ENCODE peak calls at places on chromosomes 7 and 10, in six cellular contexts. A, F, I, W, M and V are unnamed samples.

GRCh38 chr10:125033146-125033924 is 91.4 kb downstream of the ZRANB1 start:
- DNase-seq in A (no peak), F (no peak), I (no peak), W (no peak), M (no peak), V (no peak)

GRCh38 chr10:116410351-116410750 is 17.3 kb upstream of the PNLIPRP3 start:
- DNase-seq in A (no peak), F (no peak), I (no peak), W (no peak), M (no peak), V (no peak)

GRCh38 chr7:28093617-28094232 is 86.9 kb downstream of the JAZF1 start:
- DNase-seq in A (peak), F (peak), I (peak), W (peak), M (peak), V (peak)

GRCh38 chr7:55449205-55449991 is 84.3 kb downstream of the LANCL2 start:
- DNase-seq in A (no peak), F (no peak), I (no peak), W (no peak), M (no peak), V (no peak)

GRCh38 chr7:151745090-151745638 is 131.8 kb downstream of the PRKAG2 start:
- DNase-seq in A (no peak), F (no peak), I (peak), W (peak), M (no peak), V (peak)

GRCh38 chr7:11833431-11833830 is 1.4 kb upstream of the THSD7A start:
- DNase-seq in A (no peak), F (no peak), I (no peak), W (no peak), M (no peak), V (no peak)

GRCh38 chr10:103479135-103479534 is at the start of gene CALHM3:
- DNase-seq in A (no peak), F (no peak), I (no peak), W (peak), M (peak), V (no peak)

GRCh38 chr10:107498983-107499382 is 334.5 kb upstream of the SORCS1 start:
- DNase-seq in A (no peak), F (no peak), I (no peak), W (no peak), M (no peak), V (no peak)

GRCh38 chr10:87651801-87652200 is 7.9 kb upstream of the PAPSS2 start:
- DNase-seq in A (no peak), F (no peak), I (no peak), W (no peak), M (no peak), V (no peak)

GRCh38 chr7:876972-877311 is 588 bp downstream of the GET4 start:
- DNase-seq in A (peak), F (no peak), I (no peak), W (peak), M (no peak), V (no peak)

GRCh38 chr10:7168414-7168813 is 242.4 kb downstream of the SFMBT2 start:
- DNase-seq in A (no peak), F (no peak), I (no peak), W (no peak), M (peak), V (no peak)

GRCh38 chr7:135842446-135843175 is 94.0 kb upstream of the FAM180A start:
- DNase-seq in A (no peak), F (no peak), I (no peak), W (no peak), M (no peak), V (no peak)

GRCh38 chr7:2106920-2107319 is 125.8 kb downstream of the MAD1L1 start:
- DNase-seq in A (no peak), F (no peak), I (no peak), W (no peak), M (no peak), V (no peak)

GRCh38 chr7:80960228-80960627 is 41.4 kb upstream of the SEMA3C start:
- DNase-seq in A (no peak), F (no peak), I (no peak), W (no peak), M (no peak), V (no peak)

GRCh38 chr10:7233259-7233991 is 177.4 kb downstream of the SFMBT2 start:
- DNase-seq in A (no peak), F (no peak), I (no peak), W (peak), M (peak), V (no peak)

GRCh38 chr10:101080933-101081546 is 19.3 kb downstream of the KAZALD1 start:
- DNase-seq in A (no peak), F (no peak), I (no peak), W (no peak), M (peak), V (no peak)

GRCh38 chr7:43869898-43870240 is 552 bp upstream of the MRPS24 start:
- DNase-seq in A (peak), F (no peak), I (no peak), W (peak), M (no peak), V (no peak)

GRCh38 chr7:16028103-16028502 is 341.6 kb upstream of the MEOX2 start:
- DNase-seq in A (no peak), F (no peak), I (no peak), W (no peak), M (no peak), V (no peak)

GRCh38 chr10:21513035-21513434 is 12.4 kb downstream of the SKIDA1 start:
- DNase-seq in A (no peak), F (no peak), I (no peak), W (no peak), M (no peak), V (no peak)

GRCh38 chr7:150361807-150362621 is 6.6 kb upstream of the REPIN1 start:
- DNase-seq in A (peak), F (no peak), I (no peak), W (no peak), M (no peak), V (no peak)

GRCh38 chr10:47277352-47278151 is 22.4 kb upstream of the GDF10 start:
- DNase-seq in A (no peak), F (no peak), I (no peak), W (no peak), M (no peak), V (no peak)

GRCh38 chr7:30930621-30931020 is 19.0 kb downstream of the AQP1 start:
- DNase-seq in A (peak), F (peak), I (no peak), W (no peak), M (no peak), V (no peak)

GRCh38 chr10:98397089-98397600 is 17.8 kb downstream of the PYROXD2 start:
- DNase-seq in A (no peak), F (no peak), I (no peak), W (no peak), M (no peak), V (no peak)

GRCh38 chr7:140229591-140230516 is 53.1 kb upstream of the KDM7A start:
- DNase-seq in A (no peak), F (peak), I (no peak), W (no peak), M (no peak), V (peak)

GRCh38 chr10:22990443-22990842 is 62.6 kb downstream of the ARMC3 start:
- DNase-seq in A (no peak), F (no peak), I (no peak), W (no peak), M (no peak), V (no peak)

GRCh38 chr10:119517235-119518141 is 25.0 kb downstream of the RGS10 start:
- DNase-seq in A (no peak), F (no peak), I (no peak), W (no peak), M (no peak), V (peak)

GRCh38 chr7:97018775-97019535 is 5.7 kb downstream of the DLX5 start:
- DNase-seq in A (no peak), F (no peak), I (no peak), W (no peak), M (no peak), V (no peak)

GRCh38 chr10:63281967-63282366 is 148.8 kb downstream of the NRBF2 start:
- DNase-seq in A (no peak), F (no peak), I (no peak), W (no peak), M (no peak), V (no peak)

GRCh38 chr7:21616796-21617436 is 74.1 kb downstream of the DNAH11 start:
- DNase-seq in A (no peak), F (no peak), I (no peak), W (peak), M (no peak), V (no peak)

GRCh38 chr10:22988581-22989360 is 60.9 kb downstream of the ARMC3 start:
- DNase-seq in A (peak), F (peak), I (peak), W (peak), M (peak), V (peak)

GRCh38 chr7:123871998-123872867 is 27.3 kb downstream of the HYAL4 start:
- DNase-seq in A (no peak), F (peak), I (no peak), W (peak), M (no peak), V (no peak)

GRCh38 chr10:30671011-30671616 is 41.6 kb upstream of the LYZL2 start:
- DNase-seq in A (no peak), F (no peak), I (no peak), W (peak), M (peak), V (no peak)

GRCh38 chr10:97038688-97039087 is 147.1 kb downstream of the SLIT1 start:
- DNase-seq in A (no peak), F (no peak), I (no peak), W (no peak), M (no peak), V (no peak)

GRCh38 chr10:106078796-106079576 is 1085.5 kb downstream of the SORCS1 start:
- DNase-seq in A (no peak), F (no peak), I (no peak), W (no peak), M (no peak), V (no peak)

GRCh38 chr7:147413243-147413642 is 1177.3 kb upstream of the C7orf33 start:
- DNase-seq in A (no peak), F (no peak), I (no peak), W (no peak), M (no peak), V (no peak)

GRCh38 chr7:14834888-14835287 is 67.7 kb downstream of the DGKB start:
- DNase-seq in A (no peak), F (no peak), I (no peak), W (no peak), M (no peak), V (no peak)

GRCh38 chr7:74572301-74573090 is 85.0 kb upstream of the GTF2I start:
- DNase-seq in A (no peak), F (no peak), I (no peak), W (no peak), M (no peak), V (no peak)

GRCh38 chr7:141563956-141564623 is 12.9 kb downstream of the AGK start:
- DNase-seq in A (no peak), F (no peak), I (no peak), W (peak), M (peak), V (no peak)

GRCh38 chr7:70693690-70694356 is 438.1 kb upstream of the GALNT17 start:
- DNase-seq in A (peak), F (peak), I (peak), W (peak), M (no peak), V (peak)
- TF ChIP-seq EP300 in A (no peak), F (no peak), I (no peak), W (no peak), M (no peak), V (no peak)

GRCh38 chr7:88218836-88219605 is 817 bp downstream of the SRI start:
- DNase-seq in A (peak), F (no peak), I (peak), W (no peak), M (peak), V (peak)

GRCh38 chr7:88223265-88223664 is 3.4 kb upstream of the SRI start:
- DNase-seq in A (no peak), F (no peak), I (no peak), W (no peak), M (no peak), V (no peak)

GRCh38 chr7:88218428-88218745 is 1.5 kb downstream of the SRI start:
- DNase-seq in A (no peak), F (no peak), I (no peak), W (no peak), M (no peak), V (no peak)

GRCh38 chr7:88217675-88218427 is 2.0 kb downstream of the SRI start:
- DNase-seq in A (no peak), F (no peak), I (no peak), W (no peak), M (peak), V (no peak)

DNA sequence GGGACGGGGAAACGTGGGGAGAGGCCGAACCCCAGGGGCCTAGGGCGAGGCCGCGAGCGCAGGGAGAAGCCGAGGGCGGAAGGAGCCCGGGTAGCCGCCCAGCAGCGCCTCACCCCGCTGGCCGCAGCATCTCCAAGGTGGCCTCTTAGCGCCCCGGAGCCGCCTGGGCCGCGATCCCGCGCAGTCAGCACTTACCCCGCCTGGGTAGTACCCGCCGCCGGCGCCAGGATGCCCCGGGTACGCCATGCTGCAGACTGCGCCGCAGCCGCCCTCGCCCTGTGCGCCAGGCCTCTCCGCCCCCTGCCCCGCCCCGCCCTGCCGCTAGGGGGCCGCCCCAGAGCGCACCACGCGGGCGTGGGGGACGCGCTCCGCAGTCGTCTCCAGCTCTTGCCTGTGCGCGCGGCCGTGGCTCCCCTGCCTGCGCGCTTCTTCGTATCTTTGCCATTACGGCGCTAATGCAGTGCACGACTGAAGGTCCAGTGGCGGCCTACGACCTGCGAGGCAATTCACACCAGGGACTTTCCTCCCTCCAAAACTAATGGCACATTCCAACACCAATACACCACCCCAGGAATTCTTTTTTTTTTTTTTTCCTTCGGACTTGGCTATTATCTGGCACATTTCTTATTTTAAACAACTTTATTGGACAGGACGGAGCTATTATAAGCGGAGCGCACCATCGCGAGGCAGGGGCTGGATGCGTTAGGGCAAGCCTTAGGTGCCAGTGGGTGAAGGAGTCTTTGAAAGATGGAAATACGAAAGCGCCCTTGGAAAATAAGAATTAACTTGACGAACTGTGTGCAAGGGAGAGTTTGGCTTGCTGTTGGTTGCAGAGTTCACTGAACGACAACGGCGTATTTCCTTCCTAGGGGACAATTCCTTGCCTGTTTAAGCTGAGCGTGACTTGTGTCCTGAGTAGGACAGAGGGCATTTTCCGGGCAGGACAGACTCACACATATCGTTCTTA is at the start of gene SRI:
- DNase-seq in A (peak), F (peak), I (peak), W (peak), M (peak), V (peak)
- TF ChIP-seq POLR2A in A (no peak), F (peak), I (peak), W (peak), M (peak), V (peak)

GRCh38 chr10:110007171-110007700 is 548 bp upstream of the ADD3 start:
- DNase-seq in A (no peak), F (no peak), I (no peak), W (peak), M (peak), V (peak)
- H3K4me3 ChIP-seq in A (peak), F (peak), I (peak), W (peak), M (peak), V (peak)

GRCh38 chr10:45578384-45578946 is 94.1 kb downstream of the ZFAND4 start:
- DNase-seq in A (no peak), F (no peak), I (no peak), W (no peak), M (no peak), V (no peak)
- TF ChIP-seq EP300 in A (no peak), F (no peak), I (no peak), W (no peak), M (no peak), V (no peak)

GRCh38 chr10:73577788-73578187 is 13.4 kb downstream of the USP54 start:
- DNase-seq in A (peak), F (no peak), I (peak), W (peak), M (no peak), V (no peak)
- TF ChIP-seq POLR2A in A (no peak), F (no peak), I (no peak), W (no peak), M (no peak), V (no peak)